ENCODE peak calls at places on chromosome 9, in eight cellular contexts. B is mucosa of descending colon, E is coronary artery, W is fibroblast of mammary gland, M is progenitor cell of endocrine pancreas, Q is endothelial cell, A is transverse colon, R is thoracic aorta. H is an unnamed sample.

GRCh38 chr9:137030528-137030927 is 1.4 kb downstream of the FUT7 start:
- DNase-seq in B (peak; percentile 86), E (no peak), W (no peak), M (no peak), Q (no peak), A (no peak), R (no peak), H (no peak)

GRCh38 chr9:68614121-68614520 is 73.4 kb upstream of the TMEM252 start:
- DNase-seq in B (no peak), E (no peak), W (no peak), M (no peak), Q (no peak), A (no peak), R (no peak), H (no peak)

GRCh38 chr9:93354451-93354850 is 97.0 kb upstream of the FAM120A start:
- DNase-seq in B (no peak), E (no peak), W (no peak), M (no peak), Q (no peak), A (no peak), R (no peak), H (no peak)

GRCh38 chr9:129624947-129625346 is 1.0 kb upstream of the NTMT1 start:
- DNase-seq in B (no peak), E (no peak), W (peak; percentile 41), M (no peak), Q (no peak), A (no peak), R (no peak), H (no peak)

GRCh38 chr9:120555884-120556283 is 24.1 kb downstream of the CDK5RAP2 start:
- DNase-seq in B (no peak), E (no peak), W (no peak), M (no peak), Q (no peak), A (no peak), R (no peak), H (no peak)

GRCh38 chr9:124381073-124381945 is 33.9 kb downstream of the PSMB7 start:
- DNase-seq in B (no peak), E (no peak), W (peak; percentile 65), M (no peak), Q (no peak), A (no peak), R (no peak), H (no peak)

GRCh38 chr9:133199648-133200321 is 9.3 kb downstream of the OBP2B start:
- DNase-seq in B (peak; percentile 67), E (no peak), W (peak; percentile 11), M (no peak), Q (no peak), A (peak; percentile 31), R (no peak), H (peak; percentile 36)

GRCh38 chr9:70043689-70044449 is at the start of gene MAMDC2:
- DNase-seq in B (peak; percentile 51), E (peak; percentile 78), W (peak; percentile 17), M (peak; percentile 23), Q (peak; percentile 49), A (peak; percentile 42), R (no peak), H (peak; percentile 76)

GRCh38 chr9:133003071-133003461 is 24.6 kb downstream of the GFI1B start:
- DNase-seq in B (no peak), E (no peak), W (no peak), M (no peak), Q (no peak), A (no peak), R (no peak), H (no peak)

GRCh38 chr9:116741106-116741740 is 54.1 kb downstream of the TRIM32 start:
- DNase-seq in B (no peak), E (no peak), W (no peak), M (no peak), Q (no peak), A (no peak), R (no peak), H (no peak)

GRCh38 chr9:36862206-36863145 is 171.6 kb downstream of the PAX5 start:
- DNase-seq in B (no peak), E (no peak), W (peak; percentile 33), M (peak; percentile 39), Q (peak; percentile 65), A (peak; percentile 46), R (no peak), H (no peak)

GRCh38 chr9:27548055-27548741 is 18.6 kb upstream of the MOB3B start:
- DNase-seq in B (no peak), E (no peak), W (peak; percentile 60), M (no peak), Q (no peak), A (no peak), R (no peak), H (no peak)

GRCh38 chr9:96270236-96270635 is 31.7 kb downstream of the HSD17B3 start:
- DNase-seq in B (no peak), E (no peak), W (no peak), M (no peak), Q (no peak), A (no peak), R (no peak), H (no peak)

GRCh38 chr9:77224750-77225312 is 47.5 kb downstream of the VPS13A start:
- DNase-seq in B (no peak), E (no peak), W (peak; percentile 51), M (no peak), Q (no peak), A (no peak), R (no peak), H (no peak)

GRCh38 chr9:81492710-81493447 is 196.5 kb downstream of the TLE1 start:
- DNase-seq in B (no peak), E (no peak), W (peak; percentile 97), M (no peak), Q (no peak), A (no peak), R (no peak), H (no peak)

GRCh38 chr9:18972675-18973074 is 60.3 kb downstream of the SAXO1 start:
- DNase-seq in B (no peak), E (no peak), W (no peak), M (no peak), Q (no peak), A (no peak), R (no peak), H (no peak)

GRCh38 chr9:136784249-136784996 is 6.7 kb upstream of the TMEM141 start:
- DNase-seq in B (no peak), E (no peak), W (peak; percentile 37), M (no peak), Q (no peak), A (no peak), R (no peak), H (no peak)

GRCh38 chr9:19481971-19482404 is 73.2 kb downstream of the ACER2 start:
- DNase-seq in B (no peak), E (no peak), W (no peak), M (no peak), Q (no peak), A (no peak), R (no peak), H (no peak)

GRCh38 chr9:108607607-108608006 is 248.2 kb downstream of the ACTL7B start:
- DNase-seq in B (no peak), E (no peak), W (no peak), M (no peak), Q (no peak), A (no peak), R (no peak), H (no peak)

GRCh38 chr9:107548298-107549142 is 59.0 kb upstream of the KLF4 start:
- DNase-seq in B (no peak), E (no peak), W (peak; percentile 97), M (no peak), Q (no peak), A (no peak), R (peak; percentile 8), H (no peak)

GRCh38 chr9:28648723-28649122 is 1075.4 kb upstream of the C9orf72 start:
- DNase-seq in B (no peak), E (no peak), W (no peak), M (no peak), Q (no peak), A (no peak), R (no peak), H (no peak)

GRCh38 chr9:74458832-74459231 is 38.3 kb upstream of the RORB start:
- DNase-seq in B (no peak), E (no peak), W (peak; percentile 4), M (no peak), Q (no peak), A (no peak), R (no peak), H (no peak)
- TF ChIP-seq CTCF in B (no peak), E (no peak), W (no peak), M (no peak), Q (no peak), A (no peak), R (no peak), H (no peak)

GRCh38 chr9:121927636-121928035 is 165.5 kb downstream of the TTLL11 start:
- DNase-seq in B (no peak), E (no peak), W (no peak), M (no peak), Q (no peak), A (no peak), R (no peak), H (no peak)

GRCh38 chr9:121927081-121927480 is 166.0 kb downstream of the TTLL11 start:
- DNase-seq in B (no peak), E (no peak), W (no peak), M (no peak), Q (no peak), A (no peak), R (no peak), H (no peak)

GRCh38 chr9:121926417-121926816 is 166.7 kb downstream of the TTLL11 start:
- DNase-seq in B (no peak), E (no peak), W (no peak), M (no peak), Q (no peak), A (no peak), R (no peak), H (no peak)

GRCh38 chr9:121930970-121931369 is 162.1 kb downstream of the TTLL11 start:
- DNase-seq in B (no peak), E (no peak), W (no peak), M (no peak), Q (no peak), A (no peak), R (no peak), H (no peak)

GRCh38 chr9:121929893-121930875 is 162.9 kb downstream of the TTLL11 start:
- DNase-seq in B (no peak), E (no peak), W (no peak), M (peak; percentile 34), Q (peak; percentile 66), A (no peak), R (no peak), H (no peak)
- TF ChIP-seq CTCF in B (no peak), E (no peak), W (no peak), M (peak; percentile 65), Q (peak; percentile 37), A (no peak), R (no peak), H (peak; percentile 34)

GRCh38 chr9:4584636-4585035 is 77.5 kb upstream of the PLPP6 start:
- DNase-seq in B (no peak), E (no peak), W (no peak), M (no peak), Q (no peak), A (no peak), R (no peak), H (no peak)
- TF ChIP-seq CTCF in B (no peak), E (no peak), W (no peak), M (no peak), Q (no peak), A (no peak), R (no peak), H (no peak)

DNA sequence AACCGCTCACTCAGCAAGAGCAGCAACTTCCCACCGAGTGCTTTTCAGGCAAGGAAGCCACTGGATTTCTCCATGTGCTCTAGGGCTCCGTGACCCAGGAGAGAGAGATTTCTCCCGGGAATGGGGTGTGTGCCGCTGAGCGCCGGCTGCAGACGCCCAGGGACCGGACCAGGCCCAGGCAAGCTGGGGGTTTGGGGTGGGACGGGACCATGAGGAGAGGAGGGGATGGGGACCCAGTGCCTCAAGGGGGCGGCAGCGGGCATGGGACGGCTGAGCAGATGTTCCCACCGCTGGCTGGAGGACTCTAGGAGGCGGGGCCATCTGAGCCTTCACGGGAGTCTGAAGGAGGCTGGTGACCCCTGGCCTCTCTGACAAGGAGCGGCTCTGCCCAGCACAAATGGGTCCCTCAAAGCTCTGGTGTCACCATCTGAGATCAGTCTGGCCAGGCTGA is 8.5 kb downstream of the LCN9 start:
- DNase-seq in B (no peak), E (no peak), W (no peak), M (no peak), Q (no peak), A (no peak), R (no peak), H (no peak)
- TF ChIP-seq CTCF in B (no peak), E (no peak), W (no peak), M (no peak), Q (no peak), A (no peak), R (no peak), H (no peak)

H was measured in left ventricle myocardium inferior.